ENCODE peak calls at places on chromosomes 6 and 20, in four cellular contexts. E, T, B and M are unnamed samples.
A peak's percentile ranks its signal among the peaks of the same experiment; 100 is the strongest.

GRCh38 chr6:133632906-133633305 is 256.0 kb upstream of the TCF21 start:
- DNase-seq in T (no peak), B (no peak), E (no peak), M (no peak)

GRCh38 chr6:18386302-18386976 is 711 bp upstream of the RNF144B start:
- DNase-seq in B (peak; percentile 23), E (no peak), T (no peak), M (no peak)

GRCh38 chr6:159217595-159218275 is 48.5 kb downstream of the FNDC1 start:
- DNase-seq in B (peak; percentile 55), E (peak; percentile 50), T (no peak), M (peak; percentile 65)

GRCh38 chr6:27902335-27903314 is 9.6 kb downstream of the OR2B2 start:
- DNase-seq in B (peak; percentile 88), T (no peak), E (peak; percentile 80), M (peak; percentile 86)

GRCh38 chr6:6131492-6132109 is 124.9 kb upstream of the NRN1 start:
- DNase-seq in E (no peak), T (no peak), B (peak; percentile 3), M (peak; percentile 23)

GRCh38 chr6:159125977-159126376 is 43.2 kb upstream of the FNDC1 start:
- DNase-seq in E (no peak), T (no peak), B (no peak), M (no peak)

GRCh38 chr6:54813901-54814300 is 32.7 kb upstream of the FAM83B start:
- DNase-seq in E (no peak), T (no peak), B (peak; percentile 30), M (no peak)

GRCh38 chr6:152257581-152257980 is 379.6 kb downstream of the SYNE1 start:
- DNase-seq in B (no peak), T (no peak), E (no peak), M (no peak)

GRCh38 chr6:170114956-170115855 is 175.7 kb downstream of the DLL1 start:
- DNase-seq in B (no peak), E (peak; percentile 54), T (no peak), M (no peak)

GRCh38 chr6:113858605-113859348 is 1.6 kb downstream of the MARCKS start:
- DNase-seq in B (peak; percentile 93), T (peak; percentile 88), E (peak; percentile 94), M (peak; percentile 97)

GRCh38 chr6:3471286-3471685 is 14.4 kb upstream of the SLC22A23 start:
- DNase-seq in T (no peak), B (no peak), E (no peak), M (no peak)

GRCh38 chr20:24685736-24686135 is 216.3 kb downstream of the SYNDIG1 start:
- DNase-seq in B (no peak), T (no peak), E (no peak), M (no peak)

GRCh38 chr6:33297406-33297955 is 1.3 kb downstream of the RGL2 start:
- DNase-seq in T (no peak), B (no peak), E (no peak), M (peak; percentile 59)

GRCh38 chr6:130203370-130203769 is 19.4 kb downstream of the SAMD3 start:
- DNase-seq in T (no peak), B (no peak), E (no peak), M (no peak)

GRCh38 chr6:99868074-99868702 is 125.8 kb downstream of the MCHR2 start:
- DNase-seq in T (peak; percentile 15), B (peak; percentile 81), E (peak; percentile 82), M (peak; percentile 89)

GRCh38 chr6:85049282-85049681 is 284.9 kb upstream of the TBX18 start:
- DNase-seq in B (no peak), E (no peak), T (no peak), M (no peak)

GRCh38 chr20:18250237-18250636 is 38.1 kb upstream of the ZNF133 start:
- DNase-seq in T (no peak), B (no peak), E (no peak), M (no peak)

GRCh38 chr6:21827425-21828192 is 234.1 kb downstream of the SOX4 start:
- DNase-seq in B (peak; percentile 24), T (no peak), E (no peak), M (no peak)

GRCh38 chr6:157669747-157670216 is 153.3 kb upstream of the SNX9 start:
- DNase-seq in E (peak; percentile 73), T (peak; percentile 61), B (peak; percentile 84), M (no peak)

GRCh38 chr6:131250121-131250520 is 114.9 kb downstream of the AKAP7 start:
- DNase-seq in T (no peak), E (no peak), B (peak; percentile 76), M (peak; percentile 21)

GRCh38 chr6:98927534-98927933 is 20.2 kb downstream of the FBXL4 start:
- DNase-seq in B (no peak), T (no peak), E (peak; percentile 54), M (no peak)

GRCh38 chr6:4914412-4915159 is 89.3 kb downstream of the RPP40 start:
- DNase-seq in E (no peak), T (no peak), B (peak; percentile 73), M (no peak)

GRCh38 chr6:93678841-93679454 is 259.6 kb upstream of the EPHA7 start:
- DNase-seq in B (peak; percentile 29), E (no peak), T (no peak), M (no peak)

GRCh38 chr6:112701201-112701600 is 354.1 kb downstream of the RFPL4B start:
- DNase-seq in E (peak; percentile 10), B (peak; percentile 41), T (no peak), M (no peak)

GRCh38 chr6:139776051-139776450 is 401.6 kb upstream of the CITED2 start:
- DNase-seq in B (peak; percentile 59), T (no peak), E (no peak), M (no peak)

GRCh38 chr6:122789078-122789861 is at the start of gene SMPDL3A:
- DNase-seq in E (peak; percentile 75), T (peak; percentile 69), B (peak; percentile 99), M (peak; percentile 91)

GRCh38 chr20:47205577-47206123 is 150.8 kb downstream of the ZMYND8 start:
- DNase-seq in E (peak; percentile 65), T (peak; percentile 65), B (peak; percentile 88), M (peak; percentile 70)

GRCh38 chr6:140871911-140872310 is 1260.8 kb upstream of the GJE1 start:
- DNase-seq in E (no peak), B (peak; percentile 71), T (no peak), M (no peak)

DNA sequence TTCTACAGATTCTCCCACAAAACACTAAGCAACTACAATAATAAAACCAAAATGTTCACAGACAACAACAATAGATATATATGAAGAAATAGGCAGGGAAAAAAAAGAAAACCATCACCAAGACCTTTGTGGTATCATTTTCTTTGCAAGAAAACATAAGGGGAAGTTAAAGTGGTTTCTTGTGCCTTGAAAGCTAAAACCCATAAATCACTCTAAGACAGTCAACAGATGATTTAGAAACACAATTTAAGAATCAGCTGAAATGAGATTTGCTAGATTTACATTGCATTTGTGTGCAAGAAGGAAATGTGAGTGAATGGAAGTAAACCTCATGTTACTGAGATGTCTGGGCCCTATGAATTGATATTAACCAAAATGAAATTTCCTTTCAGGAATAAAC is 1265.4 kb upstream of the GJE1 start:
- DNase-seq in B (no peak), T (no peak), E (no peak), M (no peak)
- TF ChIP-seq CTCF in B (no peak), T (no peak), E (no peak), M (no peak)

GRCh38 chr20:10541668-10542411 is 106.7 kb downstream of the SLX4IP start:
- DNase-seq in T (no peak), B (no peak), E (no peak), M (no peak)
- TF ChIP-seq CTCF in T (no peak), B (no peak), E (no peak), M (no peak)

GRCh38 chr20:3652646-3653596 is 10.3 kb downstream of the GFRA4 start:
- DNase-seq in B (no peak), E (no peak), T (no peak), M (no peak)
- TF ChIP-seq CTCF in B (no peak), E (no peak), T (no peak), M (no peak)

DNA sequence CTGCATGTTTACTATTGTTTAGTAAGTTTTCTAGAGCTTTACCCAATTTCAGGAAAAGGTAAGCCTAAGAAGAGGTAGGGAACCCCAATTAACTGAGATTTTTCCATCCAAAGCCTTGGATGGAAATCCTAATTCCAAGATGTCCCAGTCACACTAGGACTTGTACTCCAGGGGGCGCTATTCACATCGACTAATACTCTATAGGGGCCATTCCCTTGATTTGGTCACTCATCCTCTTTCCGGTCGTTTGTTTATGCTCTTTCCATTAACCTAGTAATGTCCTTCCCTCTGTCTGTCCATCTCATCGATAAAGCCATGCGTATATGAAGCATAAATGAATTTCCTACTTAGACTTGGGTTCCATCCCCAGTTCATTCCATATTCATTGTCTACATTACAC is 80.8 kb upstream of the FUCA2 start:
- DNase-seq in T (no peak), B (no peak), E (peak; percentile 48), M (peak; percentile 9)
- TF ChIP-seq CTCF in T (no peak), B (peak; percentile 43), E (peak; percentile 47), M (peak; percentile 66)

GRCh38 chr20:19758888-19759331 is 852 bp downstream of the RIN2 start:
- DNase-seq in E (no peak), B (peak; percentile 40), T (no peak), M (peak; percentile 76)
- TF ChIP-seq CTCF in E (no peak), B (no peak), T (no peak), M (no peak)

GRCh38 chr6:11283629-11284028 is 51.2 kb upstream of the NEDD9 start:
- DNase-seq in B (no peak), T (no peak), E (no peak), M (no peak)
- TF ChIP-seq CTCF in B (no peak), T (no peak), E (no peak), M (no peak)

DNA sequence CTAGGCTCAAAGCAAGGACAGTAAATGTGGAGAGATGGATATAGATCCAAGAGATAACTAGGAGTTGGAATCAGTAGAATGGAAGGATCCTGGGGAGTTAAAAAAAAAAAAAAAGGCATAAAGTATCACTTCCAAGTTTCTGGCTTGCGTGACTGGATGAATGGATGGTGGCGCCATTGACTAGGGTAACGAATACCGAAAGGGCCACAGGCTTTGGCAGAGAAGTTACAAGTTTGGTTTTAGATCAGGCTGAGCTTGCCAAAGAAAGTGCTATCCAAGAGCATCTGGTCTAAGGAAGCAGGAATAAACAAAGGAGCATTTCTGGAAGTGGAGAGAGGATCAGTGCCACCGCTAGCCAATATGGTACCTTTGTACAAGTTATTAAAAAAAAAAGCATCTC is 17.5 kb downstream of the L3MBTL1 start:
- DNase-seq in B (no peak), E (no peak), T (no peak), M (no peak)
- TF ChIP-seq CTCF in B (no peak), E (no peak), T (no peak), M (no peak)

DNA sequence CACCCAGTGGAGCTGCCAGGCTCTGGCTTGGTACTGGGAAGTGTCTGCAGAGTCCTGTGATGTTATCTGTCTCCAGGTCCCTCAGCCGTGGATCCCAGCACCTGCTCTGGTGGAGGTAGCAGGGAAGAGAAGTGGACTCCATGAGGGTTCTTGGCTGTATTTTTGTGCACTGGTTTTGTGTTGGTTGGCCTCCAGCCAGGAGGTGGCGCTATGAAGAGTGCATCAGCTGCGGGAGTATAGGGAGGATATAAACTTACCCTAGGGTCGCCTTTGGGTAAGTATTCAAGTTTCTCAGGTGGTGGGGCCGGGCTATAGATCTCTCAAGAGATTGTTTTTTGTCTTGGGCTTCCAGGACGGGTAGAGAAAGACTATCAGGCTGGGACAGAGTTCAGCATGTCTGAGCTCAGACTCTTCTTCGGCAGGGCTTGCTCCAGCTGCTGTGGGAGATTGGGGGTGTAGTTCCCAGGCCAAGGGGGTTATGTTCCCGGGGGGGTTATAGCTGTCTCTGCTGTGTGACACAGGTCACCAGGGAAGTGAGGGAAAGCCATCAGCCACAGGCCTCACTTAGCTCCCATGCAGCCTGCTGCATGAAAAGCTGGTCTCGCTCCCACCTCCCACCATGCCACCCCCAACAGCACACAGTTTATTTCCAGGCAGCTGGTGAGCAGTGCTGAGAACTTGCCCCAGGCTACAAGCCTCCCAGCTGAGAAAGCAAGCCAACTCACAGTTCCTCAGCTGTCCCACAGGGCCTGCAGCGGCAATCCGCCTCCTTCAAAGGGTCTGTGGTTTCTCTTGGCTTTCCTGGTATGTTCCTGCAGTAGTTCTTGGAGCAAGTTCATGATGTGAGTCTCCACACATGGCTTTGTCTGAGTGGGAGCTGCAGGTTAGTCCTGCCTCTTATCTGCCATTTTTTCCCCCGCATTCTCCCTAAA is 115.7 kb downstream of the AIG1 start:
- DNase-seq in B (peak; percentile 97), T (peak; percentile 70), E (peak; percentile 19), M (no peak)
- TF ChIP-seq CTCF in B (peak; percentile 28), T (no peak), E (peak; percentile 19), M (peak; percentile 14)